ENCODE peak calls at places on chromosomes 16 and 17, in eight cellular contexts. F, L, Y, R, U, P, C and I are unnamed samples.

GRCh38 chr16:31186176-31186575 is 6.2 kb downstream of the FUS start:
- DNase-seq in F (no peak), L (no peak), Y (no peak), R (no peak), U (no peak), P (no peak), C (no peak), I (no peak)

GRCh38 chr17:33049781-33050414 is 58.3 kb downstream of the SPACA3 start:
- DNase-seq in F (no peak), L (peak), Y (peak), R (peak), U (no peak), P (peak), C (peak), I (peak)

GRCh38 chr16:54080524-54081008 is 206.0 kb downstream of the IRX3 start:
- DNase-seq in F (no peak), L (no peak), Y (no peak), R (peak), U (no peak), P (no peak), C (no peak), I (no peak)

GRCh38 chr17:57523926-57524634 is 221.0 kb downstream of the CCDC182 start:
- DNase-seq in F (no peak), L (no peak), Y (no peak), R (peak), U (peak), P (no peak), C (no peak), I (no peak)

GRCh38 chr17:82160081-82160480 is 52.6 kb downstream of the CCDC57 start:
- DNase-seq in F (no peak), L (no peak), Y (no peak), R (peak), U (no peak), P (no peak), C (no peak), I (no peak)

GRCh38 chr17:13698832-13699231 is 97.1 kb upstream of the HS3ST3A1 start:
- DNase-seq in F (no peak), L (no peak), Y (peak), R (no peak), U (no peak), P (no peak), C (no peak), I (no peak)

GRCh38 chr16:23466162-23466885 is 13.3 kb upstream of the COG7 start:
- DNase-seq in F (no peak), L (no peak), Y (no peak), R (peak), U (no peak), P (no peak), C (no peak), I (no peak)

GRCh38 chr16:10981697-10982216 is 37.4 kb downstream of the CLEC16A start:
- DNase-seq in F (no peak), L (no peak), Y (no peak), R (no peak), U (no peak), P (peak), C (peak), I (no peak)

GRCh38 chr16:68069511-68070248 is 15.5 kb upstream of the NFATC3 start:
- DNase-seq in F (peak), L (no peak), Y (no peak), R (no peak), U (peak), P (no peak), C (no peak), I (no peak)

GRCh38 chr17:75808905-75809621 is 24.5 kb downstream of the UNK start:
- DNase-seq in F (no peak), L (peak), Y (no peak), R (peak), U (no peak), P (no peak), C (no peak), I (no peak)

GRCh38 chr17:16872836-16873653 is 98.9 kb downstream of the TNFRSF13B start:
- DNase-seq in F (peak), L (no peak), Y (peak), R (peak), U (peak), P (peak), C (peak), I (peak)

GRCh38 chr17:81805707-81806460 is 1.9 kb downstream of the GCGR start:
- DNase-seq in F (no peak), L (no peak), Y (no peak), R (no peak), U (no peak), P (no peak), C (no peak), I (no peak)